ENCODE peak calls at places on chromosomes 1 and 21, in seven cellular contexts. M is CD8-positive, alpha-beta memory T cell; G is stimulated activated CD4-positive, alpha-beta T cell treated with anti-CD3 and anti-CD28 coated beads, Interleukin-4, amount 100 ng/mL, for 48 hours; R is SK-N-SH; N is A549; H is stimulated activated CD8-positive, alpha-beta memory T cell treated with anti-CD3 and anti-CD28 coated beads, Interleukin-12 subunit alpha, Interleukin-12 subunit beta, amount 100 ng/mL, for 1 hour; V is ELR. E is an unnamed sample.

GRCh38 chr21:41622831-41623548 is 115.0 kb upstream of the TMPRSS2 start:
- DNase-seq in M (no peak), G (peak), N (no peak), H (no peak), R (no peak), V (peak), E (no peak)

GRCh38 chr1:208272713-208273112 is 28.5 kb upstream of the PLXNA2 start:
- DNase-seq in N (no peak), R (peak), H (no peak), M (no peak), G (no peak), V (no peak), E (no peak)

GRCh38 chr1:169392406-169392805 is 24.4 kb downstream of the BLZF1 start:
- DNase-seq in H (no peak), V (no peak), G (no peak), N (no peak), M (no peak), R (no peak), E (peak)

GRCh38 chr1:115476616-115477015 is 138.6 kb upstream of the NGF start:
- DNase-seq in H (no peak), M (no peak), N (no peak), G (no peak), V (peak), R (no peak), E (no peak)

GRCh38 chr1:35642472-35642955 is 1.2 kb upstream of the PSMB2 start:
- DNase-seq in M (no peak), N (no peak), H (no peak), V (no peak), G (peak), R (no peak), E (no peak)

GRCh38 chr1:241715956-241716355 is 63.9 kb downstream of the WDR64 start:
- DNase-seq in N (no peak), V (no peak), R (no peak), G (no peak), H (no peak), M (no peak), E (no peak)

GRCh38 chr1:30735124-30735523 is 11.7 kb upstream of the MATN1 start:
- DNase-seq in G (no peak), M (no peak), V (no peak), R (no peak), N (no peak), H (no peak), E (no peak)

GRCh38 chr1:39132505-39133339 is 71.8 kb upstream of the MACF1 start:
- DNase-seq in H (no peak), V (peak), M (no peak), R (peak), N (peak), G (no peak), E (no peak)

GRCh38 chr1:167548059-167548932 is 5.3 kb downstream of the CREG1 start:
- DNase-seq in M (no peak), V (no peak), H (no peak), R (no peak), G (no peak), N (peak), E (peak)

GRCh38 chr1:164759144-164759920 is 200.3 kb downstream of the PBX1 start:
- DNase-seq in H (no peak), N (no peak), V (no peak), G (no peak), R (no peak), M (no peak), E (no peak)

GRCh38 chr21:14545906-14546480 is at the start of gene SAMSN1:
- DNase-seq in H (peak), G (no peak), V (no peak), M (peak), N (no peak), R (no peak), E (no peak)

GRCh38 chr1:3898994-3899775 is 887 bp downstream of the C1orf174 start:
- DNase-seq in N (peak), H (no peak), V (peak), G (no peak), R (no peak), M (no peak), E (no peak)